ENCODE peak calls at places on chromosome 7, in seven cellular contexts. X, P, D, Q, K, J and S are unnamed samples.

GRCh38 chr7:155187061-155187785 is 110.5 kb upstream of the INSIG1 start:
- DNase-seq in P (no peak), Q (no peak), J (no peak), X (peak; percentile 38), K (no peak), D (no peak), S (no peak)

GRCh38 chr7:102933763-102934162 is 21.0 kb downstream of the LRRC17 start:
- DNase-seq in P (peak; percentile 97), J (no peak), X (peak; percentile 90), D (no peak), Q (peak; percentile 99), K (no peak), S (peak; percentile 97)

GRCh38 chr7:107446531-107446930 is 23.3 kb upstream of the GPR22 start:
- DNase-seq in J (no peak), K (no peak), Q (peak; percentile 87), X (no peak), D (no peak), P (peak; percentile 47), S (peak; percentile 24)

GRCh38 chr7:136293272-136293671 is 316.1 kb upstream of the MTPN start:
- DNase-seq in D (no peak), J (peak; percentile 56), K (no peak), X (no peak), P (no peak), Q (no peak), S (no peak)

GRCh38 chr7:26307226-26307625 is 15.6 kb downstream of the SNX10 start:
- DNase-seq in J (no peak), P (no peak), X (no peak), D (no peak), Q (peak; percentile 81), K (no peak), S (peak; percentile 4)

GRCh38 chr7:87875151-87876039 is 765 bp downstream of the SLC25A40 start:
- DNase-seq in J (peak; percentile 24), X (peak; percentile 76), P (peak; percentile 15), D (peak; percentile 92), K (no peak), Q (no peak), S (peak; percentile 6)

GRCh38 chr7:12814107-12814506 is 126.7 kb downstream of the ARL4A start:
- DNase-seq in X (no peak), P (no peak), K (no peak), J (no peak), D (no peak), Q (no peak), S (no peak)

GRCh38 chr7:43643842-43644241 is 60.9 kb downstream of the STK17A start:
- DNase-seq in J (no peak), X (no peak), P (no peak), D (no peak), K (no peak), Q (no peak), S (no peak)

GRCh38 chr7:49483142-49483541 is 290.3 kb upstream of the VWC2 start:
- DNase-seq in J (peak; percentile 28), Q (no peak), K (no peak), D (no peak), X (no peak), P (no peak), S (no peak)
- TF ChIP-seq CTCF in J (peak; percentile 9), Q (no peak), K (peak; percentile 11), D (no peak), X (no peak), P (no peak), S (no peak)

DNA sequence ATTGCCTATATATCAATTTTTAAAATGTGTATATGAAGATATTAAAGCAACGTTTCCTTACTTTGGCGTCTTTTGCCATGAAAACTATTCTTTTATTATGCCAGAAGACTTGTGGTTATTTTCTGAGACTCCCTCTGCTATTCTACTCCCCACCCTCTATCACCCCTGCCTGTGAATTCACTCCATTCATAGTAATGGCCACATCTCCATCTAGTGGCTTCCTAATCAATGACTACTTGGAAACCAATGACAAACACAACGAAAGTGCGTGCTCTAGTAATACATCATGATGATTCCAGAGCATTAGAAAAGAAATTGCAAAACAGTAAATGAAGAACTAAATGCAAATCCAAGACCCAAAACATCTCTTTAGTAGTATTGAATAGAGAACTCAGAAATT is 186.7 kb upstream of the HGF start:
- DNase-seq in P (peak; percentile 52), Q (peak; percentile 76), D (no peak), K (peak; percentile 18), J (peak; percentile 69), X (no peak), S (peak; percentile 79)
- TF ChIP-seq CTCF in P (peak; percentile 61), Q (peak; percentile 64), D (no peak), K (peak; percentile 62), J (peak; percentile 67), X (no peak), S (peak; percentile 68)

GRCh38 chr7:142454862-142455261 is 197.0 kb upstream of the PRSS58 start:
- DNase-seq in P (no peak), Q (no peak), J (no peak), X (no peak), K (no peak), D (no peak), S (no peak)
- TF ChIP-seq CTCF in P (no peak), Q (no peak), J (no peak), X (no peak), K (no peak), D (no peak), S (no peak)

DNA sequence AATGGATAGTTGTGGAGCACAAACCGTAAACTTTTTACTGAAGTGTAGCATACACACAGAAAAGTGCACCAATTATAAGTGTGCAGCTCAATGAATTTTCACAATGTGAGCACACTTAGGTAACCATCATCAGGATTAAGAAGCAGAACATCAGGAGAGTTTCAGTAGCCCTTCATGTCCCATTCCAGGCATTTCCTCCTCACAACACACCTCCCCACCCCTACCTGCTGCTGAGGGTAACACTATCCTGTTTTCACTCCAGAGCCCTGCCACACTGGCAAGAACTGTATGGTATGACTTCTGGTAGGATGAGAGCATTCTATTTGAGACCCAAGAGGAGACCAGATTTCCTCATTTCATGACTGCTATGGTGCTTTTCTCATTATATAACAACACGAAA is 166.5 kb downstream of the PPP1R3A start:
- DNase-seq in P (no peak), J (no peak), Q (no peak), K (no peak), D (no peak), X (no peak), S (no peak)
- TF ChIP-seq CTCF in P (no peak), J (no peak), Q (no peak), K (no peak), D (no peak), X (no peak), S (no peak)

DNA sequence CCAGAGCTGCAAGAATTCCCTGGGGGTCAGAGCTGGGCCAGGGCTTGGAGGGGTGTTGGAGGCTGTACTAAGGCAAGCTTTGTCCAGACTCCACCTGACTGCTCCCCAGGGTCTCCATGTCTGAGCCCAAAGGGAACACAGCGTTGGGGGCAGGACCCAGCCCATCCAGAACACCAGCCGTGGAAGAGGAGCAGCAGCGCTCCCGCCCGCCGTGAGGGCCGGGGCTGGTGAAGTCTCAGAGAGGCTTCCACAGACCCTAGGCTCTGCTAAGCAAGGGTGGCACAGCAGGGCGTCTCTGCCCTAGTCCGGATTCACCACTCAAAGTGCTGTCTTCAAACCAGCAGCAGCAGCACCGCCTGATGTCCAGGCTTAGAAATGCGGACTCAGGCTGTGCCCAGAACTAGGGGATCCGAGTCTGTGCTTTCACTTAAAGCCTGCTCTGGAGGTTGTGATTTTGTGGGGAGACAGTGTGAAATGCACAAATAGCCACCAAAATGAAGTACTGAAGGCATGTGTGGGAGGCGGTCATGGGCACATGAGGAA is 16.7 kb upstream of the AQP1 start:
- DNase-seq in D (no peak), K (no peak), Q (no peak), X (no peak), J (no peak), P (no peak), S (peak; percentile 39)
- TF ChIP-seq CTCF in D (no peak), K (no peak), Q (no peak), X (no peak), J (no peak), P (peak; percentile 30), S (peak; percentile 53)